ENCODE peak calls at places on chromosomes 2 and 18, in six cellular contexts. One of them, this sample, is unnamed.

GRCh38 chr2:36707050-36707449 is 10.5 kb downstream of the VIT start:
- DNase-seq in GM23338: no peak
- DNase-seq in HepG2: no peak
- DNase-seq in GM12878: no peak
- DNase-seq in H1: no peak
- DNase-seq in K562: no peak
- DNase-seq in this sample: no peak

GRCh38 chr2:129813404-129813803 is 166.1 kb upstream of the RAB6C start:
- DNase-seq in GM23338: peak
- DNase-seq in HepG2: no peak
- DNase-seq in GM12878: no peak
- DNase-seq in H1: no peak
- DNase-seq in K562: no peak
- DNase-seq in this sample: no peak

GRCh38 chr18:76476665-76477561 is 18.1 kb downstream of the ZNF516 start:
- DNase-seq in GM23338: no peak
- DNase-seq in HepG2: peak
- DNase-seq in GM12878: no peak
- DNase-seq in H1: no peak
- DNase-seq in K562: no peak
- DNase-seq in this sample: no peak

GRCh38 chr2:99420751-99421299 is 69.0 kb downstream of the REV1 start:
- DNase-seq in GM23338: no peak
- DNase-seq in HepG2: no peak
- DNase-seq in GM12878: no peak
- DNase-seq in H1: no peak
- DNase-seq in K562: no peak
- DNase-seq in this sample: no peak

GRCh38 chr18:7568426-7568825 is 1.3 kb downstream of the PTPRM start:
- DNase-seq in GM23338: peak
- DNase-seq in HepG2: peak
- DNase-seq in GM12878: no peak
- DNase-seq in H1: no peak
- DNase-seq in K562: no peak
- DNase-seq in this sample: peak

GRCh38 chr2:75476778-75477177 is 84.0 kb downstream of the EVA1A start:
- DNase-seq in GM23338: no peak
- DNase-seq in HepG2: no peak
- DNase-seq in GM12878: no peak
- DNase-seq in H1: no peak
- DNase-seq in K562: no peak
- DNase-seq in this sample: no peak

GRCh38 chr2:120494446-120494845 is 148.5 kb downstream of the INHBB start:
- DNase-seq in GM23338: no peak
- DNase-seq in HepG2: no peak
- DNase-seq in GM12878: no peak
- DNase-seq in H1: no peak
- DNase-seq in K562: no peak
- DNase-seq in this sample: no peak

GRCh38 chr2:121205321-121205942 is 79.6 kb downstream of the TFCP2L1 start:
- DNase-seq in GM23338: no peak
- DNase-seq in HepG2: no peak
- DNase-seq in GM12878: no peak
- DNase-seq in H1: no peak
- DNase-seq in K562: peak
- DNase-seq in this sample: no peak

GRCh38 chr2:118190365-118190916 is 102.2 kb downstream of the INSIG2 start:
- DNase-seq in GM23338: no peak
- DNase-seq in HepG2: peak
- DNase-seq in GM12878: no peak
- DNase-seq in H1: no peak
- DNase-seq in K562: no peak
- DNase-seq in this sample: no peak

GRCh38 chr2:12451726-12452125 is 265.0 kb upstream of the TRIB2 start:
- DNase-seq in GM23338: no peak
- DNase-seq in HepG2: no peak
- DNase-seq in GM12878: no peak
- DNase-seq in H1: no peak
- DNase-seq in K562: peak
- DNase-seq in this sample: no peak

GRCh38 chr2:147869934-147870333 is 25.1 kb downstream of the ACVR2A start:
- DNase-seq in GM23338: no peak
- DNase-seq in HepG2: no peak
- DNase-seq in GM12878: no peak
- DNase-seq in H1: no peak
- DNase-seq in K562: no peak
- DNase-seq in this sample: no peak

GRCh38 chr2:119480718-119481142 is 43.6 kb downstream of the SCTR start:
- DNase-seq in GM23338: no peak
- DNase-seq in HepG2: peak
- DNase-seq in GM12878: no peak
- DNase-seq in H1: no peak
- DNase-seq in K562: peak
- DNase-seq in this sample: no peak

GRCh38 chr18:13256444-13257305 is 38.1 kb downstream of the LDLRAD4 start:
- DNase-seq in GM23338: peak
- DNase-seq in HepG2: no peak
- DNase-seq in GM12878: no peak
- DNase-seq in H1: no peak
- DNase-seq in K562: no peak
- DNase-seq in this sample: no peak

GRCh38 chr2:136204959-136205358 is 87.0 kb upstream of the CXCR4 start:
- DNase-seq in GM23338: no peak
- DNase-seq in HepG2: no peak
- DNase-seq in GM12878: no peak
- DNase-seq in H1: no peak
- DNase-seq in K562: no peak
- DNase-seq in this sample: no peak

GRCh38 chr2:121527009-121527682 is 3.5 kb upstream of the RNU4ATAC start:
- DNase-seq in GM23338: no peak
- DNase-seq in HepG2: no peak
- DNase-seq in GM12878: no peak
- DNase-seq in H1: no peak
- DNase-seq in K562: no peak
- DNase-seq in this sample: no peak

GRCh38 chr2:23293063-23293462 is 91.9 kb upstream of the KLHL29 start:
- DNase-seq in GM23338: no peak
- DNase-seq in HepG2: no peak
- DNase-seq in GM12878: no peak
- DNase-seq in H1: no peak
- DNase-seq in K562: no peak
- DNase-seq in this sample: no peak

GRCh38 chr18:57965246-57965645 is 78.8 kb upstream of the NEDD4L start:
- DNase-seq in GM23338: no peak
- DNase-seq in HepG2: no peak
- DNase-seq in GM12878: no peak
- DNase-seq in H1: no peak
- DNase-seq in K562: no peak
- DNase-seq in this sample: no peak

GRCh38 chr2:134461511-134461910 is 207.6 kb downstream of the MGAT5 start:
- DNase-seq in GM23338: no peak
- DNase-seq in HepG2: no peak
- DNase-seq in GM12878: no peak
- DNase-seq in H1: no peak
- DNase-seq in K562: no peak
- DNase-seq in this sample: no peak

GRCh38 chr2:223613017-223613950 is 11.1 kb upstream of the SCG2 start:
- DNase-seq in GM23338: peak
- DNase-seq in HepG2: peak
- DNase-seq in GM12878: no peak
- DNase-seq in H1: peak
- DNase-seq in K562: peak
- DNase-seq in this sample: peak

GRCh38 chr2:43127208-43127940 is 99.0 kb downstream of the ZFP36L2 start:
- DNase-seq in GM23338: peak
- DNase-seq in HepG2: peak
- DNase-seq in GM12878: no peak
- DNase-seq in H1: peak
- DNase-seq in K562: peak
- DNase-seq in this sample: peak

GRCh38 chr2:224570328-224570993 is 14.7 kb downstream of the CUL3 start:
- DNase-seq in GM23338: no peak
- DNase-seq in HepG2: no peak
- DNase-seq in GM12878: no peak
- DNase-seq in H1: no peak
- DNase-seq in K562: no peak
- DNase-seq in this sample: no peak

GRCh38 chr2:86026744-86027065 is 79.0 kb downstream of the POLR1A start:
- DNase-seq in GM23338: no peak
- DNase-seq in HepG2: no peak
- DNase-seq in GM12878: no peak
- DNase-seq in H1: no peak
- DNase-seq in K562: no peak
- DNase-seq in this sample: no peak

GRCh38 chr2:155368934-155369333 is 670.4 kb downstream of the KCNJ3 start:
- DNase-seq in GM23338: peak
- DNase-seq in HepG2: peak
- DNase-seq in GM12878: no peak
- DNase-seq in H1: no peak
- DNase-seq in K562: no peak
- DNase-seq in this sample: no peak

GRCh38 chr2:215752436-215752835 is 260.9 kb downstream of the MREG start:
- DNase-seq in GM23338: no peak
- DNase-seq in HepG2: peak
- DNase-seq in GM12878: no peak
- DNase-seq in H1: no peak
- DNase-seq in K562: no peak
- DNase-seq in this sample: no peak

GRCh38 chr2:128520787-128521186 is 202.1 kb upstream of the HS6ST1 start:
- DNase-seq in GM23338: no peak
- DNase-seq in HepG2: no peak
- DNase-seq in GM12878: peak
- DNase-seq in H1: no peak
- DNase-seq in K562: no peak
- DNase-seq in this sample: no peak

GRCh38 chr2:45291283-45291682 is 282.0 kb upstream of the SIX2 start:
- DNase-seq in GM23338: no peak
- DNase-seq in HepG2: no peak
- DNase-seq in GM12878: no peak
- DNase-seq in H1: no peak
- DNase-seq in K562: no peak
- DNase-seq in this sample: no peak

GRCh38 chr18:59228361-59228760 is 8.4 kb downstream of the GRP start:
- DNase-seq in GM23338: no peak
- DNase-seq in HepG2: no peak
- DNase-seq in GM12878: no peak
- DNase-seq in H1: no peak
- DNase-seq in K562: no peak
- DNase-seq in this sample: no peak
- TF ChIP-seq CREB1 in GM23338: no peak
- TF ChIP-seq CREB1 in HepG2: no peak
- TF ChIP-seq CREB1 in GM12878: no peak
- TF ChIP-seq CREB1 in H1: no peak
- TF ChIP-seq CREB1 in K562: no peak
- TF ChIP-seq CREB1 in this sample: no peak

GRCh38 chr18:23438608-23439366 is 14.3 kb upstream of the RIOK3 start:
- DNase-seq in GM23338: no peak
- DNase-seq in HepG2: no peak
- DNase-seq in GM12878: no peak
- DNase-seq in H1: no peak
- DNase-seq in K562: no peak
- DNase-seq in this sample: no peak
- TF ChIP-seq CREB1 in GM23338: no peak
- TF ChIP-seq CREB1 in HepG2: no peak
- TF ChIP-seq CREB1 in GM12878: no peak
- TF ChIP-seq CREB1 in H1: no peak
- TF ChIP-seq CREB1 in K562: no peak
- TF ChIP-seq CREB1 in this sample: no peak

GRCh38 chr2:239233576-239233975 is 167.2 kb downstream of the HDAC4 start:
- DNase-seq in GM23338: no peak
- DNase-seq in HepG2: no peak
- DNase-seq in GM12878: no peak
- DNase-seq in H1: no peak
- DNase-seq in K562: no peak
- DNase-seq in this sample: no peak

GRCh38 chr2:239234151-239234825 is 166.5 kb downstream of the HDAC4 start:
- DNase-seq in GM23338: no peak
- DNase-seq in HepG2: no peak
- DNase-seq in GM12878: no peak
- DNase-seq in H1: no peak
- DNase-seq in K562: no peak
- DNase-seq in this sample: no peak

GRCh38 chr2:239235311-239235710 is 165.5 kb downstream of the HDAC4 start:
- DNase-seq in GM23338: no peak
- DNase-seq in HepG2: no peak
- DNase-seq in GM12878: no peak
- DNase-seq in H1: no peak
- DNase-seq in K562: no peak
- DNase-seq in this sample: no peak

GRCh38 chr2:239236043-239236807 is 164.6 kb downstream of the HDAC4 start:
- DNase-seq in GM23338: no peak
- DNase-seq in HepG2: no peak
- DNase-seq in GM12878: no peak
- DNase-seq in H1: no peak
- DNase-seq in K562: no peak
- DNase-seq in this sample: no peak

GRCh38 chr2:239234826-239235175 is 166.0 kb downstream of the HDAC4 start:
- DNase-seq in GM23338: no peak
- DNase-seq in HepG2: no peak
- DNase-seq in GM12878: no peak
- DNase-seq in H1: no peak
- DNase-seq in K562: no peak
- DNase-seq in this sample: no peak
- TF ChIP-seq CREB1 in GM23338: no peak
- TF ChIP-seq CREB1 in HepG2: no peak
- TF ChIP-seq CREB1 in GM12878: no peak
- TF ChIP-seq CREB1 in H1: no peak
- TF ChIP-seq CREB1 in K562: no peak
- TF ChIP-seq CREB1 in this sample: no peak

DNA sequence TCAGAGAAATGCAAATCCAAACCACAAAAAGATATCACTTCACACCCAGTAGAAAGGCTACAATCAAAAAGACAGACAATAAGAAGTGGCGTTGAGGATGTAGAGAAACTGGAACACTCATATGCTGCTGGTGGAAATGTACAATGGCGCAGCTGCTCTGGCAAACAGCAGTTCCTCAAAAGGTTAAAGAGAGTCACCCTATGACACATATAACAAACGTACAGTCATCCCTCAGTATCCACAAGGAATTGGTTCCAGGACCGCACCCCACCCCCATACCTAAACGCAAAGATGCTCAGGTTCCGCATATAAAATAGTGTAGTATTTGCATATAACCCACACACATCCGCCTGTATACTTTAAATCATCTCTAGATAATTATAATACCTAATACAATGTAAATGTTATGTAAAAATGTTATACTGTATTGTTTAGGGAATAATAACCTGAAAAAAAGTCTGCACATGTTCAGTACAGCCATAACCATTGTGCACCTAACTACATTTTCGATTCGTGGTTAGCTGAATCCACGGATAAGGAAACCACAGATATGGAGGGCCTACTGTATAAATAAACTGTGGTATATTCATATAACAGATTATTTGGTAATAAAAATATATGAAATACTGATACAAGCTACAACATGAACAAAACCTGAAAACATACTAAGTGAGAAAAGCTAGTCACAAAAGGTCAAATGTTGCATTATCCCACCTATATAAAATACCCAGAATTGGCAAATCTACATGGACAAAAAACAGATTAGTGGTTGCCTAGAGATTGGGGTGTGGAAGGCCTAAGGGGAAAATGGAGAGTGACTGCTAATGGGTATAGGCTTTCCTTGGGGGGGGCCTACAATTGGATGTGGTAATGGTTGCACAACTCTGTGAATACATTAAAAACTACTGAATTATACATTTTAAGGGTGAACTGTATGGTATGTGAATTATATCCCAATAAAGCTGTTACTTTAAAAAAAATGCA is 37.5 kb downstream of the UXS1 start:
- DNase-seq in GM23338: no peak
- DNase-seq in HepG2: no peak
- DNase-seq in GM12878: no peak
- DNase-seq in H1: no peak
- DNase-seq in K562: no peak
- DNase-seq in this sample: no peak
- TF ChIP-seq CREB1 in GM23338: no peak
- TF ChIP-seq CREB1 in HepG2: no peak
- TF ChIP-seq CREB1 in GM12878: no peak
- TF ChIP-seq CREB1 in H1: no peak
- TF ChIP-seq CREB1 in K562: no peak
- TF ChIP-seq CREB1 in this sample: no peak